ENCODE peak calls at places on chromosomes 7 and 10, in seven cellular contexts. Y is fibroblast of lung, P is endothelial cell of umbilical vein, V is GM23338, U is GM12878, O is K562, D is PC-3. G is an unnamed sample.
A peak's percentile ranks its signal among the peaks of the same experiment; 100 is the strongest.

GRCh38 chr10:128993443-128993842 is 473.6 kb upstream of the MGMT start:
- DNase-seq in Y (no peak), P (no peak), V (no peak), U (no peak), O (no peak), D (no peak), G (no peak)

GRCh38 chr7:20514364-20514763 is 101.1 kb upstream of the ABCB5 start:
- DNase-seq in Y (peak; percentile 61), P (peak; percentile 98), V (no peak), U (peak; percentile 2), O (peak; percentile 1), D (peak; percentile 55), G (no peak)

GRCh38 chr10:27687326-27687725 is 58.3 kb downstream of the MKX start:
- DNase-seq in Y (peak; percentile 9), P (peak; percentile 41), V (no peak), U (no peak), O (no peak), D (peak; percentile 1), G (no peak)

GRCh38 chr10:44395396-44395795 is 10.5 kb upstream of the CXCL12 start:
- DNase-seq in Y (no peak), P (no peak), V (no peak), U (no peak), O (no peak), D (no peak), G (no peak)

GRCh38 chr7:9890092-9890491 is 1083.6 kb upstream of the PHF14 start:
- DNase-seq in Y (no peak), P (no peak), V (peak; percentile 75), U (no peak), O (no peak), D (no peak), G (no peak)

GRCh38 chr7:108570146-108570755 is 577 bp downstream of the DNAJB9 start:
- DNase-seq in Y (peak; percentile 43), P (peak; percentile 69), V (peak; percentile 43), U (no peak), O (peak; percentile 87), D (peak; percentile 46), G (peak; percentile 60)

GRCh38 chr10:12766222-12766621 is 235.3 kb downstream of the CCDC3 start:
- DNase-seq in Y (no peak), P (no peak), V (peak; percentile 51), U (no peak), O (no peak), D (no peak), G (no peak)

GRCh38 chr10:91201213-91201996 is 19.1 kb upstream of the PCGF5 start:
- DNase-seq in Y (no peak), P (no peak), V (no peak), U (peak; percentile 68), O (no peak), D (no peak), G (no peak)

GRCh38 chr7:44177570-44178131 is 11.6 kb downstream of the GCK start:
- DNase-seq in Y (peak; percentile 46), P (no peak), V (no peak), U (no peak), O (no peak), D (peak; percentile 39), G (peak; percentile 45)

GRCh38 chr7:18239212-18239611 is 211.6 kb upstream of the PRPS1L1 start:
- DNase-seq in Y (no peak), P (no peak), V (no peak), U (no peak), O (no peak), D (no peak), G (no peak)

GRCh38 chr10:76559889-76560215 is 1077.8 kb downstream of the KCNMA1 start:
- DNase-seq in Y (peak; percentile 53), P (no peak), V (no peak), U (no peak), O (no peak), D (no peak), G (no peak)
- TF ChIP-seq EZH2 in Y (no peak), P (no peak), V (no peak), U (no peak), O (no peak), D (no peak), G (no peak)

DNA sequence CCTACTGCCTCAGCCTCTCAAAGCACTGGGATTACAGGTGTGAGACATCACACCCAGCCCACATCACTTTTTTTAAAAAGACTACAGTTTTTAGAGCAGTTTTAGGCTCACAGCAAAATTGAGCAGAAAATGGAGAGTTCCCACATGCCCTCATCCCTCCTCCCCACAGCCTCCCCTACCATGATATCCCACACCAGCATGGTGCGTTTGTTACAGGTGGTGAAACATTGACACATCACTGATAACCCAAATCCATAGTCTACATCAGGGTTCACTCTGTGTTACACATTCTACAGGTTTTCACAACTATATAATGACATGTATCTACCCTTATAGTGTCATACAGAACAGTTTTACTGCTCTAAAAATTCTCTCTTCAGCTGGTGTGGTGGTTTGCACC is 24.3 kb upstream of the TOMM7 start:
- DNase-seq in Y (no peak), P (no peak), V (no peak), U (no peak), O (no peak), D (no peak), G (peak; percentile 10)
- H2AFZ ChIP-seq in Y (no peak overlapping the region), P (no peak overlapping the region), V (no peak overlapping the region), U (no peak overlapping the region), O (no peak overlapping the region), D (no peak overlapping the region), G (no peak overlapping the region)

GRCh38 chr7:29764227-29764626 is 42.1 kb upstream of the WIPF3 start:
- DNase-seq in Y (no peak), P (no peak), V (peak; percentile 70), U (no peak), O (peak; percentile 34), D (peak; percentile 11), G (no peak)
- TF ChIP-seq CTCF in Y (no peak), P (no peak), V (peak; percentile 69), U (no peak), O (peak; percentile 61), D (peak; percentile 32), G (no peak)

GRCh38 chr10:63769367-63769766 is 248.2 kb downstream of the REEP3 start:
- DNase-seq in Y (no peak), P (no peak), V (no peak), U (no peak), O (no peak), D (no peak), G (no peak)
- TF ChIP-seq EZH2 in Y (no peak), P (no peak), V (no peak), U (no peak), O (no peak), D (no peak), G (no peak)

GRCh38 chr7:1531979-1532455 is 1.5 kb downstream of the MAFK start:
- DNase-seq in Y (no peak), P (no peak), V (no peak), U (no peak), O (no peak), D (peak; percentile 34), G (peak; percentile 57)
- H2AFZ ChIP-seq in Y (no peak overlapping the region), P (no peak overlapping the region), V (no peak overlapping the region), U (no peak overlapping the region), O (no peak overlapping the region), D (no peak overlapping the region), G (no peak overlapping the region)

DNA sequence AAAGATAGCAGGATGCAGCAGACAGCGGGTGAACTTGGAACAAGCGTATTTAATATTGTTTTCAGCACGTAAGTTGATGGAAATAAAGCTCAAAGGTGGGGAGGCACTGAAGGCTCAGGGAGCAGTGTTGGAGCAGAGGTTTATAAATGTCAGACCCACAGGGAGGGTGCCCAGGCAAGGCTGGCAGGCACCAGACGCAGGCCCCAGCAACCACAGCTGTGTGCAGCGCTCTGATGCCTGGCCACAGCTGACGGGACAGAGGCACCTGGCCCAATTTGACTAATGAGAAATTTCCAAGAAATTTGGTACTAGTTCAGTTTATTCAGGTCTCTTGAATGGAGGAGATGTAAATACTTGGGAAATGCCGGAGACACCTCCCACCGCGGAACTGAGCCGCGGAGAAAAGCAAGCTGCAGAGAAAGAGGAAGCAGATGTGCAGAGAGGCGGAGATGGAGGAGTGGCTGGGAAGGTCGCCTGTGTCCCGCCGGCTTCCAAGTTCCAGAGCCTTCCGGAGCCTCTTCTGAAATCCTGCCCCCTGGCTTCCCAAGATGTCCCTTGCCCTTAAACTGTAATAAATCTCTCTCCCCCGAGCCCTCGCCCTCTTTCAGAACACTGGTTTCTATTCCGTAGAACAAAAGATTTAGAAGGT is 38.3 kb upstream of the PLXNA4 start:
- DNase-seq in Y (peak; percentile 8), P (peak; percentile 47), V (peak; percentile 87), U (no peak), O (peak; percentile 7), D (no peak), G (no peak)
- TF ChIP-seq CTCF in Y (no peak), P (no peak), V (peak; percentile 64), U (no peak), O (no peak), D (no peak), G (no peak)

DNA sequence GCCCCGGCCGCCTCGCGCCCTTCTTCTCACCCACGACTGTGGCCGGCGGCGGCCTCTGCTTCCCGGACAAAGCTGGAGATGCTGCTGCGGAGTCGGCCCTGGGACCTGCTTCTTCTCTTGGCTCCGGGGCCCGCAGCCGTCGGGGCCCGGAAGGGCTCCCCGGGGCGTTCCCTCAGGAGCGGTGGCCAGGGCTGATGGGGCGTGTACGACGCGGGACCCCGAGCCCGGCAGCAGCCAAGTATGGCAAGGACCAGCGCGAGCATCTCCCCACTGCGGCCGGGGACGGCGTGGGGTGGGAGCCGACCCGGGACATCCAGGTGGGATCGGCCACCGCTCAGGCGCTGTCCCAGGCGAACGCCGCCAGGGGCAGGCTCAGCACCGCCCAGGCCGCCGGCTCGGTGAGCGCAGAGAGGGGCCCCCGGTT is 27.6 kb upstream of the BMS1 start:
- DNase-seq in Y (no peak), P (no peak), V (peak; percentile 55), U (no peak), O (no peak), D (no peak), G (no peak)
- TF ChIP-seq EZH2 in Y (no peak), P (peak; percentile 50), V (peak; percentile 33), U (no peak), O (no peak), D (no peak), G (no peak)

GRCh38 chr7:1448958-1449357 is 10.3 kb downstream of the MICALL2 start:
- DNase-seq in Y (no peak), P (no peak), V (no peak), U (no peak), O (no peak), D (no peak), G (no peak)
- H2AFZ ChIP-seq in Y (no peak overlapping the region), P (no peak overlapping the region), V (no peak overlapping the region), U (no peak overlapping the region), O (no peak overlapping the region), D (no peak overlapping the region), G (no peak overlapping the region)